ENCODE peak calls at places on chromosomes 4 and X, in seven cellular contexts. P is A549; M is vagina; N is CD4-positive, alpha-beta memory T cell; D is SJSA1; Z is mesenchymal stem cell; Q is AG04449. F is an unnamed sample.

GRCh38 chrX:154541896-154542722 is 4.5 kb downstream of the G6PD start:
- DNase-seq in M (no peak), Q (peak; percentile 72), D (peak; percentile 94), Z (peak; percentile 91), P (peak; percentile 98), N (no peak), F (peak; percentile 82)

GRCh38 chr4:172061204-172061603 is 248.0 kb downstream of the GALNTL6 start:
- DNase-seq in Z (no peak), Q (no peak), M (no peak), P (no peak), D (no peak), N (no peak), F (no peak)

GRCh38 chr4:122666527-122667245 is 45.8 kb upstream of the IL21 start:
- DNase-seq in Z (peak; percentile 91), N (peak; percentile 6), D (peak; percentile 83), P (peak; percentile 46), Q (peak; percentile 89), M (no peak), F (peak; percentile 83)

GRCh38 chr4:42953316-42953715 is 60.8 kb downstream of the GRXCR1 start:
- DNase-seq in P (no peak), N (no peak), Z (no peak), M (no peak), D (no peak), Q (no peak), F (no peak)

GRCh38 chrX:15530318-15530717 is 29.7 kb downstream of the BMX start:
- DNase-seq in P (no peak), D (no peak), N (no peak), Q (no peak), Z (no peak), M (no peak), F (no peak)

GRCh38 chr4:163542275-163542674 is 47.8 kb downstream of the TMA16 start:
- DNase-seq in N (no peak), P (no peak), M (no peak), Q (no peak), Z (peak; percentile 27), D (peak; percentile 24), F (peak; percentile 23)

GRCh38 chrX:149491812-149492211 is 13.3 kb downstream of the IDS start:
- DNase-seq in P (peak; percentile 26), D (no peak), M (no peak), Q (no peak), Z (no peak), N (no peak), F (no peak)

GRCh38 chrX:138711399-138712347 is at the start of gene FGF13:
- DNase-seq in P (peak; percentile 24), D (peak; percentile 2), M (no peak), Z (no peak), N (no peak), Q (no peak), F (no peak)

GRCh38 chr4:61309616-61310015 is 109.5 kb downstream of the ADGRL3 start:
- DNase-seq in N (no peak), P (no peak), Q (no peak), Z (peak; percentile 60), D (no peak), M (no peak), F (no peak)

GRCh38 chr4:125389713-125390112 is 75.0 kb downstream of the FAT4 start:
- DNase-seq in M (no peak), Z (peak; percentile 81), N (no peak), P (peak; percentile 16), Q (peak; percentile 85), D (peak; percentile 96), F (peak; percentile 92)
- H3K4me3 ChIP-seq in M (no peak overlapping the region), Z (no peak overlapping the region), N (no peak overlapping the region), P (no peak overlapping the region), Q (no peak overlapping the region), D (peak overlapping the region; percentile 2), F (peak overlapping the region; percentile 10)

DNA sequence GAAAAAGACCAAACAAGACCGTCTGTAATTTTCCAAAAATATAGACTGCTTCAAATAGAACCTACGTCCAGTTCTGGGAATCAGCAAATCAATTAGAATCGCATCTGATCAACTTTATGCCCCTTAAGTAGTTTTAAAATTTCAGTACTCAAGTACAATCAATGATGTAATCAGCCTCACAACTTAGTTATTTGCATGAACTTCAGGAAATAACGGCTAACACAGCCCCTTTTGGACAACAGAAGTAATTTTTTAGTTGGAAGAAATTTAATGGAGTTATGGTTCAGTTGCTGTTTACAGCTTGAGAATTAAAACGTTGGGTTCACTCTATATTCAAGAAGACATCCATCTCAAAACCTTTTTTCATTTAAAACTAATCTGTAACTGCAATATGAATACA is 1.1 kb downstream of the TAPT1 start:
- DNase-seq in Z (peak; percentile 50), D (no peak), M (no peak), P (peak; percentile 4), N (peak; percentile 27), Q (no peak), F (no peak)
- H3K4me3 ChIP-seq in Z (no peak overlapping the region), D (peak overlapping the region; percentile 90), M (peak overlapping the region; percentile 82), P (peak overlapping the region; percentile 95), N (peak overlapping the region; percentile 67), Q (peak overlapping the region; percentile 73), F (peak overlapping the region; percentile 84)

GRCh38 chr4:56653461-56654237 is 27.4 kb downstream of the HOPX start:
- DNase-seq in M (no peak), P (no peak), N (peak; percentile 19), Q (no peak), D (no peak), Z (no peak), F (no peak)

GRCh38 chr4:56656346-56656643 is 24.8 kb downstream of the HOPX start:
- DNase-seq in M (no peak), Z (peak; percentile 35), D (peak; percentile 32), N (peak; percentile 44), Q (no peak), P (no peak), F (no peak)

GRCh38 chr4:56655627-56656345 is 25.3 kb downstream of the HOPX start:
- DNase-seq in Z (no peak), N (peak; percentile 35), M (no peak), P (no peak), Q (no peak), D (no peak), F (no peak)

GRCh38 chr4:56655209-56655626 is 25.9 kb downstream of the HOPX start:
- DNase-seq in Q (no peak), P (no peak), N (peak; percentile 24), D (peak; percentile 31), M (no peak), Z (peak; percentile 59), F (no peak)

DNA sequence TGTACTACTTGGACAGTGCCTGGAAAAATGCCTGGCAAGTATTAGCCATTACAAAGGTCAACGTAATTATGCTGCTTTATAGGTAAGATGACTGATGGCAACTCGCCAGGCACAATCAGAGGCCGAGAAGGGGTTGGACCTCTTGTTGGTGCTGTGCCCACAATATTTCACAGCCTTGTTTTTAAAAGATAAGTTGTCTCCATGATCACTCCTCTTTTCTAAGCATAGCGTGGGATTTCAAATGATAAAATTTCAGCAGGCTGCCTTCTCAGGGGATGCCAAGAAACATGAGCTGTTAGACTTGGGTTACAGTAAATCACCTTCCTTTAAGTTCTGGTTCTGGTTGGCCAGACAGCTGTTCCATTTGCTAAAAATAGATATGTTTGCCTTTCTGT is 26.9 kb downstream of the HOPX start:
- DNase-seq in N (no peak), P (no peak), M (no peak), Z (no peak), Q (no peak), D (no peak), F (no peak)
- H3K4me3 ChIP-seq in N (no peak overlapping the region), P (no peak overlapping the region), M (no peak overlapping the region), Z (no peak overlapping the region), Q (no peak overlapping the region), D (no peak overlapping the region), F (no peak overlapping the region)

DNA sequence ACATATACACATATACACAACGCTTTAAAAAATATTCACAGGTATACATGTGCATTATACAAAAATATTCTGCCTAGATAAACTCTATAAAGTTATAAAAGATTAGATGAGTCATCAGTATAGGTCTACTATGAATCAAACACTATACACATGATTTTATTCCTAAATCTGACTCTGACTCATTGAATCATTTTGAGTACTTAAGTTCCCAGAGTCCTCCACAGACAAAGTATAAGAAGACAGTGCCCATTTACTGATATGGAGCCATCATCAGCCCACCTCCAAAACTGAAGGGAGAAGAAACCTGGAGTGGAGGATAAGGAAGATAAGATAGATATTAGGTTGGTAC is 28.7 kb upstream of the ANTXR2 start:
- DNase-seq in M (no peak), P (no peak), Q (no peak), Z (no peak), D (no peak), N (no peak), F (no peak)
- H3K4me3 ChIP-seq in M (no peak overlapping the region), P (no peak overlapping the region), Q (no peak overlapping the region), Z (no peak overlapping the region), D (no peak overlapping the region), N (no peak overlapping the region), F (no peak overlapping the region)

GRCh38 chr4:20622701-20623100 is 77.6 kb upstream of the PACRGL start:
- DNase-seq in P (no peak), M (no peak), Z (no peak), N (no peak), D (no peak), Q (no peak), F (no peak)
- H3K4me3 ChIP-seq in P (no peak overlapping the region), M (no peak overlapping the region), Z (no peak overlapping the region), N (no peak overlapping the region), D (no peak overlapping the region), Q (no peak overlapping the region), F (no peak overlapping the region)